ENCODE peak calls at places on chromosome X, in nine cellular contexts. U, Q, B, K, O, N, A, I and T are unnamed samples.

GRCh38 chrX:97311066-97311778 is 427.5 kb downstream of the RPA4 start:
- DNase-seq in U (no peak), Q (no peak), B (no peak), K (no peak), O (no peak), N (no peak), A (no peak), I (no peak), T (no peak)

GRCh38 chrX:150880808-150881165 is 17.7 kb downstream of the CD99L2 start:
- DNase-seq in U (no peak), Q (no peak), B (no peak), K (no peak), O (no peak), N (no peak), A (no peak), I (no peak), T (no peak)

GRCh38 chrX:17689971-17690409 is 47.3 kb upstream of the SCML1 start:
- DNase-seq in U (peak; percentile 64), Q (peak; percentile 48), B (peak; percentile 1), K (peak; percentile 36), O (no peak), N (peak; percentile 54), A (peak; percentile 86), I (peak; percentile 2), T (peak; percentile 37)

GRCh38 chrX:140064993-140065392 is 99.7 kb upstream of the CXorf66 start:
- DNase-seq in U (no peak), Q (no peak), B (no peak), K (no peak), O (no peak), N (no peak), A (no peak), I (no peak), T (no peak)

GRCh38 chrX:103540145-103540544 is 20.9 kb upstream of the RAB40A start:
- DNase-seq in U (peak; percentile 18), Q (no peak), B (no peak), K (no peak), O (no peak), N (peak; percentile 7), A (no peak), I (no peak), T (no peak)

GRCh38 chrX:69496143-69496542 is 8.0 kb upstream of the NALF2 start:
- DNase-seq in U (no peak), Q (no peak), B (no peak), K (peak; percentile 2), O (no peak), N (no peak), A (no peak), I (no peak), T (no peak)

GRCh38 chrX:17705211-17705610 is 32.1 kb upstream of the SCML1 start:
- DNase-seq in U (no peak), Q (no peak), B (no peak), K (no peak), O (no peak), N (no peak), A (no peak), I (no peak), T (no peak)

GRCh38 chrX:82127228-82128123 is 925.6 kb downstream of the SH3BGRL start:
- DNase-seq in U (no peak), Q (no peak), B (no peak), K (no peak), O (no peak), N (no peak), A (no peak), I (no peak), T (no peak)

GRCh38 chrX:154321624-154322023 is 26.0 kb downstream of the TKTL1 start:
- DNase-seq in U (no peak), Q (no peak), B (no peak), K (peak; percentile 17), O (no peak), N (peak; percentile 19), A (no peak), I (no peak), T (no peak)

GRCh38 chrX:13109811-13110210 is 65.4 kb upstream of the FAM9C start:
- DNase-seq in U (peak; percentile 42), Q (no peak), B (no peak), K (no peak), O (no peak), N (no peak), A (no peak), I (no peak), T (no peak)

GRCh38 chrX:38149016-38149415 is 71.7 kb downstream of the SRPX start:
- DNase-seq in U (no peak), Q (no peak), B (no peak), K (no peak), O (no peak), N (no peak), A (no peak), I (no peak), T (no peak)

GRCh38 chrX:76148753-76149152 is 24.1 kb upstream of the PBDC1 start:
- DNase-seq in U (peak; percentile 5), Q (peak; percentile 45), B (no peak), K (no peak), O (no peak), N (no peak), A (peak; percentile 46), I (no peak), T (peak; percentile 31)

GRCh38 chrX:137432609-137433008 is 133.3 kb upstream of the ZIC3 start:
- DNase-seq in U (no peak), Q (no peak), B (no peak), K (no peak), O (no peak), N (no peak), A (peak; percentile 4), I (no peak), T (no peak)

GRCh38 chrX:345020-345925 is 26.7 kb upstream of the GTPBP6 start:
- DNase-seq in U (no peak), Q (no peak), B (no peak), K (no peak), O (no peak), N (no peak), A (no peak), I (no peak), T (peak; percentile 50)

GRCh38 chrX:43631841-43632240 is 24.3 kb upstream of the MAOA start:
- DNase-seq in U (no peak), Q (no peak), B (no peak), K (no peak), O (no peak), N (no peak), A (no peak), I (no peak), T (no peak)

GRCh38 chrX:108582151-108582550 is 142.5 kb downstream of the COL4A5 start:
- DNase-seq in U (no peak), Q (no peak), B (peak; percentile 1), K (peak; percentile 1), O (no peak), N (no peak), A (peak; percentile 87), I (peak; percentile 29), T (no peak)

GRCh38 chrX:45009371-45010000 is 136.5 kb downstream of the KDM6A start:
- DNase-seq in U (no peak), Q (no peak), B (no peak), K (no peak), O (no peak), N (peak; percentile 5), A (no peak), I (no peak), T (no peak)

GRCh38 chrX:66632986-66633385 is 5.9 kb downstream of the EDA2R start:
- DNase-seq in U (no peak), Q (no peak), B (no peak), K (no peak), O (no peak), N (no peak), A (no peak), I (no peak), T (no peak)

GRCh38 chrX:107978707-107979307 is 3.4 kb downstream of the TEX13B start:
- DNase-seq in U (peak; percentile 8), Q (no peak), B (no peak), K (no peak), O (no peak), N (peak; percentile 28), A (peak; percentile 25), I (no peak), T (no peak)